ENCODE peak calls at places on chromosomes 1 and 21, in four cellular contexts. F, N, C and I are unnamed samples.

GRCh38 chr1:222833484-222833883 is 18.6 kb downstream of the DISP1 start:
- DNase-seq in F (no peak), N (no peak), C (no peak), I (no peak)

GRCh38 chr21:36744190-36744559 is 45.3 kb downstream of the SIM2 start:
- DNase-seq in F (no peak), N (no peak), C (no peak), I (no peak)

GRCh38 chr1:157011845-157012244 is 33.7 kb downstream of the ARHGEF11 start:
- DNase-seq in N (no peak), C (no peak), F (no peak), I (no peak)

GRCh38 chr1:198088360-198089071 is 68.3 kb upstream of the NEK7 start:
- DNase-seq in N (peak; percentile 83), F (no peak), C (no peak), I (no peak)

GRCh38 chr1:97050501-97050900 is 328.9 kb downstream of the PTBP2 start:
- DNase-seq in N (peak; percentile 91), C (no peak), F (no peak), I (no peak)

GRCh38 chr1:180213401-180214177 is 16.5 kb upstream of the LHX4 start:
- DNase-seq in N (no peak), F (peak; percentile 41), C (peak; percentile 59), I (no peak)

GRCh38 chr1:84387480-84388163 is 10.7 kb upstream of the DNASE2B start:
- DNase-seq in F (no peak), N (peak; percentile 58), C (no peak), I (no peak)

GRCh38 chr1:1562556-1563195 is 12.0 kb downstream of the SSU72 start:
- DNase-seq in N (no peak), C (no peak), F (no peak), I (no peak)

GRCh38 chr21:41762236-41762635 is 4.6 kb downstream of the RIPK4 start:
- DNase-seq in F (no peak), N (no peak), C (no peak), I (no peak)

GRCh38 chr1:85148524-85149250 is 52.1 kb downstream of the SYDE2 start:
- DNase-seq in N (peak; percentile 37), F (no peak), C (no peak), I (peak; percentile 24)

GRCh38 chr1:32187850-32188249 is 8.4 kb downstream of the TXLNA start:
- DNase-seq in C (peak; percentile 45), N (no peak), F (no peak), I (no peak)

GRCh38 chr1:218930879-218931278 is 242.8 kb upstream of the LYPLAL1 start:
- DNase-seq in C (no peak), N (peak; percentile 91), F (no peak), I (peak; percentile 95)

GRCh38 chr1:1861339-1861730 is 29.6 kb downstream of the GNB1 start:
- DNase-seq in F (no peak), C (no peak), N (no peak), I (no peak)

GRCh38 chr1:25617626-25618432 is 1.2 kb downstream of the MAN1C1 start:
- DNase-seq in C (peak; percentile 75), F (no peak), N (no peak), I (no peak)

GRCh38 chr21:29264721-29265120 is 34.0 kb upstream of the BACH1 start:
- DNase-seq in C (no peak), F (no peak), N (peak; percentile 14), I (no peak)

GRCh38 chr1:21064057-21064456 is 112.6 kb downstream of the EIF4G3 start:
- DNase-seq in N (no peak), F (no peak), C (no peak), I (no peak)

GRCh38 chr1:228015276-228016180 is 8.7 kb downstream of the WNT3A start:
- DNase-seq in N (no peak), C (peak; percentile 47), F (no peak), I (peak; percentile 1)

GRCh38 chr1:82423174-82423815 is 622.6 kb downstream of the ADGRL2 start:
- DNase-seq in C (no peak), F (no peak), N (no peak), I (no peak)

GRCh38 chr1:208161656-208162375 is 82.4 kb downstream of the PLXNA2 start:
- DNase-seq in N (no peak), C (no peak), F (no peak), I (no peak)

GRCh38 chr1:54253480-54253879 is 53.5 kb downstream of the MRPL37 start:
- DNase-seq in N (peak; percentile 92), F (no peak), C (no peak), I (peak; percentile 54)

GRCh38 chr1:197521118-197521739 is 253.2 kb downstream of the CRB1 start:
- DNase-seq in F (no peak), N (peak; percentile 63), C (no peak), I (peak; percentile 8)

GRCh38 chr1:18769140-18769539 is 90.3 kb downstream of the TAS1R2 start:
- DNase-seq in N (no peak), F (no peak), C (no peak), I (no peak)

GRCh38 chr1:74426208-74426932 is 86.0 kb downstream of the LRRC53 start:
- DNase-seq in C (no peak), F (no peak), N (no peak), I (no peak)

GRCh38 chr1:99650021-99650420 is 4.1 kb downstream of the PALMD start:
- DNase-seq in N (peak; percentile 54), F (no peak), C (no peak), I (no peak)

GRCh38 chr1:241411056-241411775 is 54.2 kb upstream of the RGS7 start:
- DNase-seq in C (no peak), F (no peak), N (no peak), I (peak; percentile 29)

GRCh38 chr1:40909281-40909680 is 47.1 kb upstream of the CITED4 start:
- DNase-seq in F (no peak), N (no peak), C (peak; percentile 18), I (no peak)

GRCh38 chr1:194117582-194117981 is 931.2 kb upstream of the B3GALT2 start:
- DNase-seq in F (no peak), N (no peak), C (no peak), I (no peak)

GRCh38 chr1:41420351-41420750 is 59.1 kb downstream of the FOXO6 start:
- DNase-seq in F (no peak), N (no peak), C (no peak), I (no peak)

GRCh38 chr1:209530990-209531389 is 52.5 kb upstream of the CAMK1G start:
- DNase-seq in N (no peak), C (no peak), F (no peak), I (no peak)

GRCh38 chr1:68128157-68128556 is 77.7 kb upstream of the DIRAS3 start:
- DNase-seq in N (peak; percentile 76), F (no peak), C (no peak), I (no peak)
- TF ChIP-seq CTCF in N (no peak), F (no peak), C (no peak), I (no peak)

DNA sequence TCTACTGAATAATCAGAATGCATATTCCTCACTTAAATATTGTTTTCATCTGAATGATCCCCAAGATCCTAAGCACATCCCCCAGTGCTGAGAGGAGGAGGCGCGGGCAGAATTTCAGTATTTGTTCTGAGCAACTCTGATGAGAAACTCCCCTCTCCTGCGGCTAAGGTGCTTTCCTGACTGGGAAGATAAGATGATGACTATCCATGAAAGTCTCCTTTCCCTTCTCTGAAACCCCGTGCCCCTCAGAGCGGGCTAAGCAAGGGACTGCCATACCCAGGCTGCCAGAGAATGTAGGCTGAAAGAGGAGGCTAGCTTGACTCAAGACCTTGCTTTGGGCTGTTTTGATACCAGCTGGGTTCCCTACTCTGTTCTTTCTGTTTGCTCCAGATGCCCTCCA is 39.7 kb upstream of the IPO9 start:
- DNase-seq in F (no peak), C (no peak), N (no peak), I (no peak)
- H3K4me3 ChIP-seq in F (no peak overlapping the region), C (no peak overlapping the region), N (no peak overlapping the region), I (no peak overlapping the region)

DNA sequence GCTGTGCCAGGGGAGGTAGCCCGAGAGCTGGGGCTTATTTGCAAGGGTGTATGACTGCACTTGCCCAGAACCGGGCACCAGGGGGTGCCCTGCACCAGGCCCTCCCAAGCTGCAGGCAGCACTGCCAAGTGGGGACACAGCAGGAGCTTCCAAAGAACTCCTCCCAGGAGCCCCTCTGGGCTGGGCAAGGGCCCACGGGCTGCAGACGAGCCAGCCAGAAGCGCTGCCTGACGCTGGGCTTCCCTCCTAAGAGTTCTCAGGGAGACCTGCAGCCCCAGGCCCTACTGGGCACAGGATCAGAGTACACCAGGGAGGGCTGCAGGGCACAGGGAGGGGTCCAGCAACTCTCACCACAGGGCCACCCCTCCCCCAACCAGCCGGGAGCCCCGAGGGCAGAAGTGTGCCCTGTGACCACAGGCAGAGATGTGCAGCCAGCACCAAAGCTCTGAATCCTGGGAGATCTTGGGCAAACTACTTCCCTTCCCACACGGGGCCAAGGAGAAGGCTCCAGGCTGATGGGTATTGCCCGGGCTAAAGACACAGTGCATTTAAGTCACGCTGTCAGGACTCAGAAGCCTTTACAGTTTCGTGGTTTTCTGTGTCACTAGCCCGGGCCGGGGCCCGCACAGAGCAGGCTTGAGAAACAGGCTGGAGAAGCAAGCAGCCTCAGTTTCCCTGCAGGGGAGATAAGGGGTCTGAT is 63.4 kb downstream of the KCNAB2 start:
- DNase-seq in F (peak; percentile 32), C (peak; percentile 75), N (peak; percentile 79), I (no peak)
- TF ChIP-seq CTCF in F (peak; percentile 27), C (peak; percentile 41), N (peak; percentile 80), I (peak; percentile 73)

GRCh38 chr1:226401407-226402303 is 6.2 kb downstream of the PARP1 start:
- DNase-seq in N (no peak), C (no peak), F (no peak), I (no peak)
- H3K4me3 ChIP-seq in N (no peak overlapping the region), C (no peak overlapping the region), F (no peak overlapping the region), I (no peak overlapping the region)

DNA sequence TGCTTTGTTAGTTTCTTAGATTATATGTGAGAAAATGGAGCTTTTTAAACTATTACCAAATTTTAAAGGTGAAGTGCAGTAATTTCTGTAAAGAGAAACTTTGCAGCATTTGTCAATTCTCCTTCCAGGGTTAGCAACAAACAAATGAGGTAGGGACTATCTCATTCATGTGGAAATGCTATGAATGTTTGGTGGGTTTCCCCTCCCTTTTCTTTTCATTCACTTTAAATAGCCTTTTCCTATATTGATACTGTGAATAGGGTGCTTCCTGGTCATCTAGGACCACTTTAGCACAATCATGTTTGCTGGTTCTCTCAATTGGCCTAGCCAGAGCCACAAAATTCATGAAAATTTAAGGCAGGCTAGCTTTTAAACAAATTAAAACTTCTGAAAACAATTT is 20.6 kb downstream of the ZBTB37 start:
- DNase-seq in C (no peak), F (no peak), N (no peak), I (no peak)
- TF ChIP-seq CTCF in C (no peak), F (no peak), N (no peak), I (no peak)

GRCh38 chr21:17371470-17371869 is 141.4 kb upstream of the CXADR start:
- DNase-seq in F (no peak), C (no peak), N (peak; percentile 82), I (peak; percentile 62)

GRCh38 chr21:17372200-17372599 is 140.6 kb upstream of the CXADR start:
- DNase-seq in F (no peak), N (no peak), C (no peak), I (no peak)

GRCh38 chr21:17368748-17369363 is 144.0 kb upstream of the CXADR start:
- DNase-seq in N (no peak), F (no peak), C (no peak), I (no peak)

GRCh38 chr21:17370263-17370662 is 142.6 kb upstream of the CXADR start:
- DNase-seq in C (peak; percentile 75), F (no peak), N (peak; percentile 4), I (no peak)

GRCh38 chr21:17370750-17371325 is 142.0 kb upstream of the CXADR start:
- DNase-seq in F (no peak), C (no peak), N (peak; percentile 5), I (no peak)
- H3K4me3 ChIP-seq in F (no peak overlapping the region), C (no peak overlapping the region), N (no peak overlapping the region), I (no peak overlapping the region)

GRCh38 chr1:14915356-14916054 is 238.0 kb upstream of the TMEM51 start:
- DNase-seq in F (peak; percentile 47), C (no peak), N (peak; percentile 50), I (no peak)
- TF ChIP-seq CTCF in F (peak; percentile 91), C (peak; percentile 96), N (peak; percentile 96), I (peak; percentile 96)